ENCODE peak calls at places on chromosomes 5 and 9, in six cellular contexts. Q is stomach, N is SK-N-SH, B is transverse colon, L is HepG2, I is GM23338. T is an unnamed sample.

GRCh38 chr5:172909931-172910502 is 49.2 kb upstream of the RPL26L1 start:
- DNase-seq in Q (no peak), N (no peak), B (no peak), L (no peak), I (no peak), T (no peak)

GRCh38 chr9:108831496-108832178 is 24.1 kb downstream of the ACTL7B start:
- DNase-seq in Q (no peak), N (no peak), B (no peak), L (no peak), I (no peak), T (no peak)

GRCh38 chr5:77774981-77775772 is 962 bp downstream of the TBCA start:
- DNase-seq in Q (no peak), N (no peak), B (no peak), L (peak; percentile 10), I (peak; percentile 50), T (no peak)

GRCh38 chr9:13810510-13810909 is 503.4 kb downstream of the NFIB start:
- DNase-seq in Q (no peak), N (no peak), B (no peak), L (no peak), I (no peak), T (no peak)

GRCh38 chr5:72156921-72157320 is 49.6 kb downstream of the MAP1B start:
- DNase-seq in Q (no peak), N (no peak), B (no peak), L (no peak), I (no peak), T (no peak)

GRCh38 chr5:14946813-14947640 is 75.4 kb upstream of the ANKH start:
- DNase-seq in Q (peak; percentile 28), N (peak; percentile 23), B (peak; percentile 21), L (peak; percentile 41), I (peak; percentile 50), T (peak; percentile 33)

GRCh38 chr5:72602696-72603685 is 95.8 kb upstream of the ZNF366 start:
- DNase-seq in Q (no peak), N (no peak), B (no peak), L (no peak), I (no peak), T (no peak)

GRCh38 chr9:115730845-115731244 is 422.7 kb upstream of the PAPPA start:
- DNase-seq in Q (no peak), N (no peak), B (no peak), L (no peak), I (no peak), T (no peak)

GRCh38 chr9:20844916-20845315 is 160.9 kb downstream of the FOCAD start:
- DNase-seq in Q (no peak), N (no peak), B (no peak), L (no peak), I (no peak), T (no peak)

GRCh38 chr5:128674837-128675446 is 136.9 kb upstream of the FBN2 start:
- DNase-seq in Q (peak; percentile 35), N (peak; percentile 41), B (peak; percentile 52), L (peak; percentile 14), I (peak; percentile 75), T (no peak)

GRCh38 chr5:165055476-165055875 is 1550.1 kb downstream of the MAT2B start:
- DNase-seq in Q (no peak), N (no peak), B (no peak), L (no peak), I (peak; percentile 1), T (no peak)

GRCh38 chr9:69660304-69660703 is 11.9 kb downstream of the APBA1 start:
- DNase-seq in Q (no peak), N (no peak), B (no peak), L (no peak), I (no peak), T (no peak)

GRCh38 chr5:14143843-14144585 is 872 bp downstream of the TRIO start:
- DNase-seq in Q (peak; percentile 43), N (peak; percentile 68), B (peak; percentile 51), L (no peak), I (peak; percentile 52), T (no peak)

GRCh38 chr5:134136771-134137170 is 22.3 kb downstream of the TCF7 start:
- DNase-seq in Q (peak; percentile 15), N (no peak), B (peak; percentile 3), L (no peak), I (no peak), T (no peak)

GRCh38 chr5:123125953-123126352 is 36.9 kb downstream of the PRDM6 start:
- DNase-seq in Q (no peak), N (no peak), B (no peak), L (no peak), I (no peak), T (no peak)

GRCh38 chr9:129617167-129617566 is 3.7 kb downstream of the C9orf50 start:
- DNase-seq in Q (no peak), N (no peak), B (no peak), L (no peak), I (peak; percentile 70), T (no peak)

GRCh38 chr5:113043491-113043931 is 66.9 kb downstream of the DCP2 start:
- DNase-seq in Q (no peak), N (peak; percentile 88), B (no peak), L (peak; percentile 7), I (peak; percentile 75), T (no peak)

GRCh38 chr5:149422429-149423286 is 43.6 kb upstream of the IL17B start:
- DNase-seq in Q (no peak), N (peak; percentile 89), B (peak; percentile 47), L (peak; percentile 74), I (peak; percentile 64), T (no peak)

GRCh38 chr9:16044116-16044881 is 491.5 kb downstream of the CCDC171 start:
- DNase-seq in Q (no peak), N (no peak), B (no peak), L (no peak), I (no peak), T (no peak)

GRCh38 chr9:6628714-6629113 is 16.8 kb downstream of the GLDC start:
- DNase-seq in Q (no peak), N (no peak), B (no peak), L (peak; percentile 61), I (no peak), T (no peak)

DNA sequence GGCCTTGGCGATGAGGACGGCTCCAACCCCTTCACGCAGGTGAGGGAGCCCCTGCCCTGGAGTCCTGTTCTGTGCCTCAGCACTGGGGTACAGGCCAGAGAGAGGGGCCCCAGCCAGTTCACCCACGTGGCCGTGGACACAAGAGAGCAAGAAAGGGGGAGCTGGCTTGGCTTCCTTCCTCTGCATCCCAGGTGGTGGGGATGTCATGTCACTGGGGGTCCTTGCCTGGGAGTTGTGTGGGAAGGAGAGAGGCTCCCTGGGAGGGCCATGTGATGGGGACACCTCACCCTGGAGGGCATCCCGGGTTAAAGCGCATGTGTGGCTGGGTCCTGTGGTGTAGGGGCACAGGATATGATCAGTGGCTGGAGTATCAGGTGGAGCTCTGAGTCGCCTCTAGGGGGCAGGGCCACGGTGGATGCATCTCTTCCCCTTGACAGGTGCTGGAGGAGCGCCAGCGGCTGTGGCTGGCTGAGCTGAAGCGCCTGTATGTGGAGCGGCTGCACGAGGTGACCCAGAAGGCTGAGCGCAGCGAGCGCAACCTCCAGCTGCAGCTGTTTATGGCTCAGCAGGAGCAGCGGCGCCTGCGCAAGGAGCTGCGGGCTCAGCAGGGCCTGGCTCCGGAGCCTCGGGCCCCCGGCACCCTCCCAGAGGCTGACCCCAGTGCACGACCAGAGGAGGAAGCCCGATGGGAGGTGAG is 7.5 kb downstream of the N4BP3 start:
- DNase-seq in Q (peak; percentile 89), N (peak; percentile 95), B (peak; percentile 94), L (peak; percentile 82), I (peak; percentile 87), T (peak; percentile 92)
- TF ChIP-seq POLR2AphosphoS5 in Q (peak; percentile 7), N (no peak), B (peak; percentile 37), L (no peak), I (no peak), T (peak; percentile 83)

GRCh38 chr9:131499254-131499653 is 3.5 kb upstream of the POMT1 start:
- DNase-seq in Q (no peak), N (no peak), B (no peak), L (no peak), I (no peak), T (no peak)
- H3K4me1 ChIP-seq in Q (peaks cover 13% of the 10 kb centered on the region), N (peaks cover 3% of the 10 kb centered on the region), B (peaks cover 16% of the 10 kb centered on the region), L (peaks cover 26% of the 10 kb centered on the region), I (peaks cover 8% of the 10 kb centered on the region), T (no peaks in the 10 kb centered on the region)

GRCh38 chr5:44332360-44332971 is 56.8 kb downstream of the FGF10 start:
- DNase-seq in Q (no peak), N (peak; percentile 8), B (no peak), L (peak; percentile 17), I (peak; percentile 94), T (no peak)
- TF ChIP-seq CTCF in Q (no peak), N (peak; percentile 77), B (no peak), L (peak; percentile 66), I (peak; percentile 70), T (peak; percentile 40)

DNA sequence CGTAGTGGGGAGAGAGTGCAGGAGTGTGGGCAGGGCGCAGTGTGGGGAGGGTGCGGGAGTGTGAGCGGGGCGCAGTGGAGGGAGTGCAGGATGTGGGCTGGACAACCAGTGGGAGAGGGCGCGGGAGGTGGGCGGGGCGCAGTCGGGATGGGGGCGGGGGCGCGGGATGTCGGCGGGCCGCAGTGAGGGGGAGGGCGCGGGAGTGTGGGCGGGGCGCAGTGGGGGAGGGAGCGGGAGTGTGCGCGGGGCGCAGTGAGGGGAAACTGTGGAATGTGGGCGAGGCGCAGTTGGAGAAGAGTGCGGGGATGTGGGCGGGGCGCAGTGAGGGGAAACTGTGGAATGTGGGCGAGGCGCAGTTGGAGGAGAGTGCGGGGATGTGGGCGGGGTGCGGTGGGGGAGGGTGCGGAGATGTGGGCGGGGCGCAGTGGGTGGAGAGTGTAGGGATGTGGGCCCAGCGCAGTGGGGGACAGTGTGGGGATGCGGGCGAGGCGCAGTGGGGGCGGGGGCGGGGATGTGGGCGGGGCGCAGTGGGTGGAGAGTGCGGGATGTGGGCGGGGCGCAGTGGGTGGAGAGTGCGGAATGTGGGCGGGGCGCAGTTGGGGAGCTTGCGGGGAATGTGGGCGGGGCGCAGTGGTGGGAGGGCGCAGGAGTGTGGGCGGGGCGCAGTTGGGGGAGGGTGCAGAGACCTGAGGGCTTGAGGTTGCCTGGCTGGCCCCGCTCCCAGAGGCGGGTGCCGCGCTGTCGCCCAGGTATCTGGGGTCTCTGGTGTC is at the start of gene NXNL2:
- DNase-seq in Q (peak; percentile 77), N (peak; percentile 95), B (peak; percentile 78), L (no peak), I (peak; percentile 91), T (peak; percentile 84)
- TF ChIP-seq POLR2AphosphoS5 in Q (no peak), N (no peak), B (no peak), L (no peak), I (peak; percentile 70), T (peak; percentile 3)

DNA sequence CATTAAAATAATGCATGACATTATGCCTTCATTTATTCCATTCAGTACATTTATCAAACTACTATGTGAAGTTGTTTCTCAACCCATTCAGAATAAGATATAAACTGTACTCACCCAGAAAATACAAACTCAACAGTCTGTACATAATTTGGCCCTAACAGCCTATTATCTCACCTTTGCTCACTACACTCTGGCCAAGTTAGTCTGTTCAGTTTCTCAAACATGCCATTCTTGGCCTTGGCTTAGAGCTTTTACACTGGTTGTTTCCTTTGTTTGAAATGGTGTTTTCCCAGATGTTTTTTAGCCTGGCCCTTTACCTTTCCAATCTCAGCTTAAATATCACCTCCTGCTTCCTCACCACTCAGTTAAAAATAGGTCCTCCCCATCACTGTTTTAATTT is 13.6 kb downstream of the CDC42SE2 start:
- DNase-seq in Q (no peak), N (no peak), B (no peak), L (no peak), I (no peak), T (no peak)
- H3K4me1 ChIP-seq in Q (peaks cover 16% of the 10 kb centered on the region), N (peaks cover 18% of the 10 kb centered on the region), B (peaks cover 45% of the 10 kb centered on the region), L (peaks cover 35% of the 10 kb centered on the region), I (no peaks in the 10 kb centered on the region), T (peaks cover 3% of the 10 kb centered on the region)

GRCh38 chr5:88021141-88021540 is 247.5 kb downstream of the TMEM161B start:
- DNase-seq in Q (no peak), N (no peak), B (no peak), L (no peak), I (peak; percentile 20), T (no peak)
- TF ChIP-seq CTCF in Q (no peak), N (no peak), B (no peak), L (no peak), I (no peak), T (no peak)

GRCh38 chr5:143002459-143003327 is 232.5 kb downstream of the ARHGAP26 start:
- DNase-seq in Q (peak; percentile 36), N (no peak), B (peak; percentile 54), L (no peak), I (peak; percentile 68), T (no peak)
- TF ChIP-seq POLR2AphosphoS5 in Q (peak; percentile 41), N (no peak), B (peak; percentile 10), L (no peak), I (no peak), T (no peak)

T was measured in prostate gland.